ENCODE peak calls at places on chromosomes 2 and 18, in six cellular contexts. H is tibial nerve, E is thyroid gland, K is bronchial epithelial cell, D is aorta, G is OCI-LY7. Z is an unnamed sample. For H3K36me3, the result is how much of the 10 kb centered on the place peaks cover.

GRCh38 chr2:108935231-108935863 is 53.7 kb downstream of the EDAR start:
- DNase-seq in D (no peak), G (no peak), E (no peak), K (no peak), H (no peak), Z (no peak)

GRCh38 chr18:27605107-27605834 is 420.2 kb upstream of the CHST9 start:
- DNase-seq in K (peak), D (peak), H (peak), G (peak), E (peak), Z (no peak)

GRCh38 chr18:10739152-10739551 is 213.3 kb downstream of the NAPG start:
- DNase-seq in D (no peak), E (no peak), G (no peak), H (no peak), K (peak), Z (no peak)

GRCh38 chr18:12246849-12247808 is 7.0 kb upstream of the CIDEA start:
- DNase-seq in K (no peak), D (no peak), E (no peak), G (no peak), H (no peak), Z (no peak)

GRCh38 chr2:149466635-149467034 is 120.9 kb downstream of the MMADHC start:
- DNase-seq in D (no peak), E (no peak), K (no peak), H (no peak), G (no peak), Z (no peak)

GRCh38 chr2:105919826-105920225 is 175.1 kb downstream of the NCK2 start:
- DNase-seq in K (peak), E (peak), D (no peak), G (peak), H (no peak), Z (no peak)

GRCh38 chr2:239809391-239809790 is 215.8 kb downstream of the NDUFA10 start:
- DNase-seq in G (no peak), K (no peak), E (no peak), D (no peak), H (no peak), Z (no peak)

GRCh38 chr2:157858846-157859245 is 17.3 kb downstream of the ACVR1 start:
- DNase-seq in G (no peak), H (no peak), E (no peak), K (peak), D (no peak), Z (no peak)

GRCh38 chr2:233387667-233388528 is 33.6 kb downstream of the DGKD start:
- DNase-seq in E (peak), D (peak), H (peak), G (no peak), K (no peak), Z (no peak)

GRCh38 chr2:149483004-149483605 is 104.5 kb downstream of the MMADHC start:
- DNase-seq in D (no peak), G (no peak), H (no peak), E (no peak), K (peak), Z (no peak)

GRCh38 chr2:53600835-53601234 is 166.8 kb upstream of the CHAC2 start:
- DNase-seq in E (peak), D (no peak), K (peak), G (no peak), H (no peak), Z (no peak)

GRCh38 chr18:42363446-42363845 is 408.4 kb downstream of the PIK3C3 start:
- DNase-seq in D (no peak), E (no peak), G (no peak), H (no peak), K (no peak), Z (no peak)

GRCh38 chr2:119136872-119137271 is 21.7 kb downstream of the C1QL2 start:
- DNase-seq in G (no peak), D (no peak), E (no peak), K (no peak), H (no peak), Z (no peak)

DNA sequence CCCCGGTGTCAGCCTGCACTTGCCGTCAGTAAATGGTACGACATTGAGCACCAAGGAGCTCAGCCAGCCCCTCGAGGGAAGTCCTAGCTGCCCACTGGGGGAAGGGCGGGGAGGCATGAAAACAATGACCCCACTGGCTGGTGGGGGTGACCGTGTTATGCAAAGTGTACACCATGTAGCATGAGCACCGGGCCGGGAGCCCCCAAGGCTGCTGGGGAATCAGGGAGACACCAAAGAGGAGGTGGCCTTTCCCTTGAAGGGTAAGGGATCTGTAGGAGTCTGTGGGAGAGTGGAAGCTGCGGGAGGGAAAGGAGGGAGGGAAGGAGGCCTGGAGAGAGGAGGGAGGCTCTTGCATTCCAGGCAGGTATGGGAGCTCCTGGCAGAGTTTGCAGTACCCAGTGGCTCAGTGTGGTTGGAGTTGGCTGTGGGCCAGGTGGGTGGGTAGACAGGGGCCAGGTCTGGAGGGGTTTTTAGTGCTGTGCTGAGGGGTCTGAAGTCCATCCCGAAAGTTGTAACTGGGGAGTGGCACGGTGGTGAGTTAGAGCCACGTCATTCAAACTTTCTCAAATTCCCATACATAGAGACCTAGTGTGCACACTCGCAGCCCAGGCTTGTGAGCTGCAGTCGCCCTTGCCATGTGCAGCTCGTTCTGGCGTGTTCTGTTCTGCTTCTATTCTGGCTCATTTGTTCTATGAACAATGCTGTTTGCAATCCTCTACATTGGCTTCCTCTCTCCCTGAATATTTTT is 22.4 kb downstream of the RRM2 start:
- DNase-seq in K (peak), D (no peak), E (no peak), G (no peak), H (no peak), Z (peak)
- H3K36me3 ChIP-seq in K (under half), D (under half), E (under half), G (half or more), H (under half), Z (under half)

GRCh38 chr2:22901471-22901870 is 483.5 kb upstream of the KLHL29 start:
- DNase-seq in G (no peak), K (peak), E (no peak), D (no peak), H (no peak), Z (no peak)
- H3K36me3 ChIP-seq in G (under half), K (under half), E (under half), D (under half), H (under half), Z (under half)

DNA sequence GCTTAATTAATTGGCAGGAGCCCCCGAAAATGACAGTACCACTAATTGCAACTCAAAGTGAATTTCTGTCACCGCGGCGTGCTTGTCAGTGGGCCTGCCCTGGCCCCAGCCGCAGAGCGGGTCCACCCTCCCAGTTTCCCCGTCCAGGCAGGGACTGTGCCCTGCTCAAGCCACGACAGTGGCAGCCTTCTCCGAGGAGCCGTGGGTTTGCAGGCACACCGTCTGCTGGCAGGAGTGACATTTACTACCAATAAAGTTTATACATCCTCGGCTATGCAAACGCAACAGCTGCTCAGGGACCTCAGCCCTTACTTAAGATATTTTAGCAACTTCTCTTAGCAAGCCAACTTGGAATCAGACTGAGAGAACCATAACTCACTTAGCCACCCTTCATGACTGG is 112.7 kb downstream of the GBX2 start:
- DNase-seq in E (no peak), D (no peak), K (no peak), G (no peak), H (no peak), Z (no peak)
- H3K36me3 ChIP-seq in E (under half), D (under half), K (under half), G (under half), H (under half), Z (under half)

DNA sequence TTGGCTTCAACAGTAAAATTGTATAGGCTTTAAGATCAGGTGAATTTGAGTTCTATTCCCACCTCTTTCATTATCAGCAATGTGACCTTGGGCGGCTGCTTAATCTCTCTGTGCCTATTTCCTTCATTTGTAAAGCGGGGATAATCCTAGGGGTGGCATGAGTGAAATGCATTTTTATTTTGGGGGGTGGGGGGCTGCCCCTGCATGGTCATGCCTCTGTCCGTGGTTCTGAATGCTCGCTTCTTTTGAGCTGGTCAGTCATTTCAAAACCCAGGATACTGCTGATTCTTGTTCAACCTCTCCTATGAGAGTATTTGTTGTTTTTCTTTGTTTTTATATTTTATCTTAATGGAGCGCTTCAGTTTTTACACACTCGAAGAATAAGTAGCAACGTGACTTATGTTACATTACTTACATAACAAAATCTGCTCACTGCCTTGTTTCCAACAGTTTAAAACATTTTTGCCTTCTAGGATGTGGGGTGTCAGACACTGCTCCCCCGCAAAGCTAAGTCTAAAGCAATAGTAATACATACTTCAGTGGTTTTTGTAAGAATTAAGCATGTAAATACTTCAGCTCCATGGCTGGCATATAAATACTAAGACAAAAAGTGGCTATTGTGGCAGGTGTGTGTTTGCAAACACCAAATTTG is 152.6 kb upstream of the PELI1 start:
- DNase-seq in K (no peak), H (no peak), E (no peak), G (no peak), D (no peak), Z (no peak)
- H3K36me3 ChIP-seq in K (under half), H (under half), E (under half), G (under half), D (under half), Z (under half)

DNA sequence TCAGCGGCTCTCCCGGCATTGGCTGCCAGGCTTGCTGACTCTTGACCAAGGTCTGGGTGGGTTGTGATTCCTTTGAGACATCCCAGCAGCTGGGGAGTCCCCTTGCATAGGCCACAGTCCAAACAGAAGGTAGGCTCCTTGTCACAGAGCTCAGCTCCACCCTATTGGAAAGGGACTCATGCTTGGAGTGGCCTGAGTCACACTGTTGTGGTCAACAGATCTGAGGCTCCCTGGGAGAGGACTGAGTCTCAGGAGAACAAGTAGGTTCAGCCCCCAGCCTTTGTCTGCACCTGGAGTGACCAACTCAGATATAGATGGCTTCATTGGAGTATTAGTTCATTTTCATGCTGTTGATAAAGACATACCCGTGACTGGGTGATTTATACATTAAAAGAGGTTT is 32.1 kb upstream of the SH3BP4 start:
- DNase-seq in K (peak), G (no peak), E (no peak), H (no peak), D (no peak), Z (no peak)
- H3K36me3 ChIP-seq in K (under half), G (under half), E (under half), H (under half), D (under half), Z (under half)

GRCh38 chr18:50092250-50092780 is 102.6 kb downstream of the MYO5B start:
- DNase-seq in K (no peak), G (no peak), D (no peak), E (no peak), H (no peak), Z (no peak)
- H3K36me3 ChIP-seq in K (under half), G (under half), D (under half), E (under half), H (under half), Z (under half)

GRCh38 chr18:63292844-63293683 is 26.5 kb downstream of the BCL2 start:
- DNase-seq in H (no peak), K (no peak), G (no peak), E (no peak), D (no peak), Z (no peak)
- H3K36me3 ChIP-seq in H (under half), K (under half), G (under half), E (under half), D (under half), Z (under half)

DNA sequence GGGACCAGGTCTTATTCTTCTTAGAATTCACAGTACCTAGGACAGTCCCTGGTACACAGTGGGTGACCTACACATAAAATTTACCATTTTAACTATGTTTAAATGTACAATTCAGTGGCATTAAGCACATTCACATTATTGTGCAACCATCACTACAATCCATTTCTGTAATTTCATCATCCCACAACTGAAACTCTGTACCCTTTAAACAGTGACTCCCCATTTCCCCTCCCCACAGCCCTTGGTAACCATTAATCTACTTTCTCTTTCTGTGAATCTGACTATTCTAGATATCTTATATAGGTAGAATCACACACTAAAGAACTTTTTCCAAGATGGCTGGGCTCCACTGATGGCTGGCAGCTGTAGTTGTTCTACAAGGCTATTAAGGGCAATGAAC is 41.6 kb downstream of the GFPT1 start:
- DNase-seq in G (no peak), E (no peak), K (no peak), H (no peak), D (no peak), Z (no peak)
- H3K36me3 ChIP-seq in G (half or more), E (half or more), K (under half), H (half or more), D (under half), Z (half or more)

DNA sequence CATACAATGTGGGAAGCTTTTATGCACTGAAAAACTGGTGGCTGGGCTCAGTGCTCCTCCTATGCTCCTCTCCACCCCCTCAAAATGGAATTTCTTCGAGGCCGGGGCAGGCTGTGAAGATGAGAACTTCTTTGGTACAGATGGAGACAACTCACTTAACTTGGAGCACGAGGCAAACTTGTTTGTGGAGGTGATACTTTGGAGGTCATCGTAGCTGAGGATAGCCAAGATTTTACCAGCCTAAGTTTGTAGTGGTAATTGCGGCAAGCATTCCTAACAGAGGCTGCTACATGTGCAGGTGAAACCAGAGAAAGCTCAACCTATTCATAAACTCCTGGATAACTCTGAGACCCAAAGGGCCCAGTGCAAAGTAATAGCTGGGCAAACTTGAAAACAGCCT is 13.6 kb downstream of the NDUFS1 start:
- DNase-seq in K (no peak), H (no peak), E (no peak), G (no peak), D (no peak), Z (no peak)
- H3K36me3 ChIP-seq in K (under half), H (half or more), E (under half), G (half or more), D (under half), Z (half or more)

DNA sequence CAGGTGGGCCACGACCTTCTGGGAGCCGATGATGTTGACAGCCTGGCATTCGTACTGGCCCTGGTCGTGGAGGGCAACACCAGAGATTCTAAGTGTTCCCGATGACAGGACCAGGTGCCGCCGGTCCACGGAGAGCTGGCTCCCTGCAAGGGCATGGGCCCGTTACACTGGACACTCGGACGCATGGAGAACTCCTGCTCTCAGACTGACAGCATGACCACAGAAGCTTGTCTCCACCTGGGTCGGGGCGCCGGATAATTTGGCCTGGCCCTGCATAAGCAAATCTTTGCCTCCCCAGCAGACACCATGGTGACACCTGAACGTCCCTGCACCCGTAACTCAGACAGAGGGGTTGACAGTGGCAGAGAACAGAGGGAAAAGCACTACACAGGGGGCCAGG is 80.7 kb downstream of the PXDN start:
- DNase-seq in D (no peak), H (no peak), G (no peak), K (no peak), E (no peak), Z (no peak)
- H3K36me3 ChIP-seq in D (under half), H (half or more), G (under half), K (under half), E (under half), Z (half or more)

Z was measured in RWPE2.